ENCODE peak calls at places on chromosomes 16 and 17, in seven cellular contexts. One of them, this sample, is unnamed.
A peak's percentile ranks its signal among the peaks of the same experiment; 100 is the strongest.

GRCh38 chr16:24419709-24420108 is 119.7 kb upstream of the RBBP6 start:
- DNase-seq in trophoblast cell: no peak
- DNase-seq in neuronal stem cell: no peak
- DNase-seq in mesenchymal stem cell: no peak
- DNase-seq in IMR-90: no peak
- DNase-seq in mesendoderm: peak; percentile 76
- DNase-seq in H9: no peak
- DNase-seq in this sample: no peak

GRCh38 chr17:78704594-78704993 is 77.5 kb downstream of the CYTH1 start:
- DNase-seq in mesenchymal stem cell: no peak
- DNase-seq in neuronal stem cell: no peak
- DNase-seq in IMR-90: no peak
- DNase-seq in H9: no peak
- DNase-seq in trophoblast cell: peak; percentile 79
- DNase-seq in mesendoderm: no peak
- DNase-seq in this sample: no peak

GRCh38 chr17:58136669-58137279 is 11.4 kb upstream of the OR4D1 start:
- DNase-seq in mesendoderm: peak; percentile 29
- DNase-seq in H9: peak; percentile 60
- DNase-seq in IMR-90: no peak
- DNase-seq in trophoblast cell: no peak
- DNase-seq in neuronal stem cell: no peak
- DNase-seq in mesenchymal stem cell: no peak
- DNase-seq in this sample: no peak

GRCh38 chr16:49557070-49557446 is 183.5 kb downstream of the C16orf78 start:
- DNase-seq in mesenchymal stem cell: no peak
- DNase-seq in trophoblast cell: no peak
- DNase-seq in neuronal stem cell: peak; percentile 59
- DNase-seq in mesendoderm: peak; percentile 84
- DNase-seq in IMR-90: no peak
- DNase-seq in H9: peak; percentile 74
- DNase-seq in this sample: peak; percentile 43

GRCh38 chr16:86519649-86520316 is 9.5 kb downstream of the FOXF1 start:
- DNase-seq in mesendoderm: peak; percentile 60
- DNase-seq in mesenchymal stem cell: peak; percentile 89
- DNase-seq in IMR-90: peak; percentile 77
- DNase-seq in neuronal stem cell: peak; percentile 67
- DNase-seq in trophoblast cell: peak; percentile 25
- DNase-seq in H9: peak; percentile 73
- DNase-seq in this sample: no peak

GRCh38 chr16:83967091-83967490 is 953 bp upstream of the NECAB2 start:
- DNase-seq in H9: no peak
- DNase-seq in trophoblast cell: no peak
- DNase-seq in neuronal stem cell: no peak
- DNase-seq in IMR-90: no peak
- DNase-seq in mesenchymal stem cell: no peak
- DNase-seq in mesendoderm: no peak
- DNase-seq in this sample: no peak

GRCh38 chr16:61900482-61900881 is 135.8 kb downstream of the CDH8 start:
- DNase-seq in mesendoderm: no peak
- DNase-seq in neuronal stem cell: no peak
- DNase-seq in IMR-90: no peak
- DNase-seq in trophoblast cell: peak; percentile 38
- DNase-seq in H9: no peak
- DNase-seq in mesenchymal stem cell: peak; percentile 61
- DNase-seq in this sample: no peak

GRCh38 chr16:1258906-1259759 is 3.3 kb downstream of the TPSD1 start:
- DNase-seq in H9: no peak
- DNase-seq in mesenchymal stem cell: no peak
- DNase-seq in mesendoderm: no peak
- DNase-seq in IMR-90: no peak
- DNase-seq in trophoblast cell: no peak
- DNase-seq in neuronal stem cell: no peak
- DNase-seq in this sample: no peak

GRCh38 chr16:87499189-87499486 is 6.3 kb upstream of the ZCCHC14 start:
- DNase-seq in trophoblast cell: no peak
- DNase-seq in H9: no peak
- DNase-seq in mesendoderm: no peak
- DNase-seq in neuronal stem cell: no peak
- DNase-seq in IMR-90: peak; percentile 82
- DNase-seq in mesenchymal stem cell: peak; percentile 59
- DNase-seq in this sample: no peak

GRCh38 chr16:55058576-55058975 is 127.9 kb downstream of the IRX5 start:
- DNase-seq in mesendoderm: no peak
- DNase-seq in H9: no peak
- DNase-seq in neuronal stem cell: no peak
- DNase-seq in trophoblast cell: no peak
- DNase-seq in IMR-90: no peak
- DNase-seq in mesenchymal stem cell: no peak
- DNase-seq in this sample: no peak
- H4K8ac ChIP-seq in mesendoderm: no peak overlapping the region
- H4K8ac ChIP-seq in H9: no peak overlapping the region
- H4K8ac ChIP-seq in neuronal stem cell: no peak overlapping the region
- H4K8ac ChIP-seq in trophoblast cell: no peak overlapping the region
- H4K8ac ChIP-seq in IMR-90: no peak overlapping the region
- H4K8ac ChIP-seq in mesenchymal stem cell: no peak overlapping the region
- H4K8ac ChIP-seq in this sample: no peak overlapping the region

DNA sequence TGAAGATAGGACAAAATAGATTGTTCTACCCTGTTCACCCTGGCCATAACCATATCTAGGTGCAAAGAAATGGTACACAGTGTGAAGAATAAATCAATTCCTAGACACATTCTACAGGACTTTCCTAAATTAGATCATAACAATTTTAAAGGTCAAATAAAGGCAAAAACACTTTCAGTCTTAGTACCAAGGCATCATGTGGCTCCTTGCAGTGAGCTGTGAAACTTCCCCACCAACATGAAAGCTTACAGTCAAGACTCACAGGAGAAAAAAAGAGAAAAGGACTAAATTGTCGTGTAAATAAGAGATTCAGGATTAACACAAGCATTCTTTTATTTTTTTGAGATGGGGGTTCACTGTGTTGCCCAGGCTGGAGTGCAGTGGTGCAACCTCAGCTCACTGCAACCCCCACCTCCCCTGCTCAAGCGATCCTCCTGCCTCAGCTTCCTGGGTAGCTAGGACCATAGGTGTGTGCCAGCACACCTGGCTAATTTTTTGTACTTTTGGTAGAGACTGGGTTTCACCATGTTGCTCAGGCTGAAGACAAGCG is 14.2 kb downstream of the NSMCE1 start:
- DNase-seq in mesenchymal stem cell: peak; percentile 49
- DNase-seq in H9: no peak
- DNase-seq in neuronal stem cell: no peak
- DNase-seq in mesendoderm: no peak
- DNase-seq in IMR-90: no peak
- DNase-seq in trophoblast cell: no peak
- DNase-seq in this sample: no peak
- H4K8ac ChIP-seq in mesenchymal stem cell: peak overlapping the region; percentile 69
- H4K8ac ChIP-seq in H9: no peak overlapping the region
- H4K8ac ChIP-seq in neuronal stem cell: no peak overlapping the region
- H4K8ac ChIP-seq in mesendoderm: no peak overlapping the region
- H4K8ac ChIP-seq in IMR-90: peak overlapping the region; percentile 66
- H4K8ac ChIP-seq in trophoblast cell: no peak overlapping the region
- H4K8ac ChIP-seq in this sample: no peak overlapping the region

DNA sequence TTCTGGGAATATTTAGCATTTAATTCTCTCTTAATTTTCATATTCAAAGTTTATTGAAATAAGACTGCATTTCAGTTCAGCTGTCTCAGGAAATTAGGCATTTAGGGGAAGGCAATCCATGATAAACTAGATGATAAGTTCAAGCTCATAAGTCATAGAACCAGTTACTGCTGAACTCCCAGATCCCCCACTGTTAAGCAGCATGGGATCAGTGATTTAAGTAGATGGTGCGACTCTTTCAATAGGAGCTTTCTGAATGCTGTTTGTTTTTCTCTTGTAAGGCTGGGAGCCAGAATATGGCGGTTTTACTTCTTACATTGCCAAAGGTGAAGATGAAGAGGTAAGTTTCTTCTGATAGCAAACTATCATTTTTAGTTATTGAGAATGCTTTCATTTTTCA is 23.9 kb downstream of the OGFOD1 start:
- DNase-seq in neuronal stem cell: no peak
- DNase-seq in IMR-90: no peak
- DNase-seq in trophoblast cell: no peak
- DNase-seq in mesenchymal stem cell: no peak
- DNase-seq in mesendoderm: peak; percentile 81
- DNase-seq in H9: no peak
- DNase-seq in this sample: no peak
- H4K8ac ChIP-seq in neuronal stem cell: no peak overlapping the region
- H4K8ac ChIP-seq in IMR-90: no peak overlapping the region
- H4K8ac ChIP-seq in trophoblast cell: no peak overlapping the region
- H4K8ac ChIP-seq in mesenchymal stem cell: no peak overlapping the region
- H4K8ac ChIP-seq in mesendoderm: no peak overlapping the region
- H4K8ac ChIP-seq in H9: no peak overlapping the region
- H4K8ac ChIP-seq in this sample: no peak overlapping the region

DNA sequence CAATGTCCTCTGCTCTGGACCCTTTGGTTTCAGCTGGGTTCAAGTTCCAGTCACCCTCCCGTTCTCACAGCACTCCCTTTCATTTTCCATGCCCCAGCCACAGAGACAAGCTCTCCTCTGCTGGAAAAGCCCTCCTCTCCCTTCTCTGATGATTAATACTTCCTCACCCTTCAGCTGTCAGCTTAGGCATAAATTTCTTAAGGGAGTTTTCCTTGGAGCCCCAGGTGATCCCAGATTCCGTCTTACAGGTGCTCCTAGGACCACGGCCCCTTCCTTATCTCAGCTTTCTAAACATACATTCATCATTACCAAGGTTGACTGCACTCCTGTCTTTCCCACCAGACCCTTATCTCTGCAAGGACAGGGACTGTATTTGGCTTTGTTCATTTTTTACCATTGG is 10.4 kb downstream of the CHAD start:
- DNase-seq in mesendoderm: no peak
- DNase-seq in trophoblast cell: no peak
- DNase-seq in mesenchymal stem cell: no peak
- DNase-seq in neuronal stem cell: no peak
- DNase-seq in H9: no peak
- DNase-seq in IMR-90: no peak
- DNase-seq in this sample: no peak
- H4K8ac ChIP-seq in mesendoderm: no peak overlapping the region
- H4K8ac ChIP-seq in trophoblast cell: no peak overlapping the region
- H4K8ac ChIP-seq in mesenchymal stem cell: no peak overlapping the region
- H4K8ac ChIP-seq in neuronal stem cell: no peak overlapping the region
- H4K8ac ChIP-seq in H9: no peak overlapping the region
- H4K8ac ChIP-seq in IMR-90: no peak overlapping the region
- H4K8ac ChIP-seq in this sample: no peak overlapping the region

DNA sequence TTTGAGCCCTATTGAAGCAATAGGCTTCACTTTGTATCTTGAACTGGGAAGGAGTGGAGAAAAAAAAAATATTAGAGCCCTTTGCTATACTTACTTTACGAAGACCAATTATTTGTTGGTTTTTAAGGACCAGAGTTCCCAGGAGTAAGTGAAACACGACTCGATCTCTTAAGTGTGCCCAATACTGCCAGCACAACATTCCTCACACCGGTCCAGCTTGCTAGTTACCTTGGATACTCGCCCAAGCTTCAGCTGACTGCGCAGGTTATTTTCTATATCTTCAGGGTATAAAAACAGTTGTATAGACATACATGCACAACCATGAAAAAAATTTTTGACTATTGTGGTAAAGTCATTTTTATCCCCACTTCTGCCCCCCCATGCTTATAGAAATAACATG is 72.1 kb downstream of the RPTOR start:
- DNase-seq in mesenchymal stem cell: no peak
- DNase-seq in trophoblast cell: no peak
- DNase-seq in neuronal stem cell: no peak
- DNase-seq in H9: no peak
- DNase-seq in IMR-90: no peak
- DNase-seq in mesendoderm: no peak
- DNase-seq in this sample: no peak
- H4K8ac ChIP-seq in mesenchymal stem cell: no peak overlapping the region
- H4K8ac ChIP-seq in trophoblast cell: no peak overlapping the region
- H4K8ac ChIP-seq in neuronal stem cell: no peak overlapping the region
- H4K8ac ChIP-seq in H9: no peak overlapping the region
- H4K8ac ChIP-seq in IMR-90: no peak overlapping the region
- H4K8ac ChIP-seq in mesendoderm: no peak overlapping the region
- H4K8ac ChIP-seq in this sample: no peak overlapping the region

GRCh38 chr16:5451641-5452040 is 354.0 kb upstream of the EEF2KMT start:
- DNase-seq in H9: peak; percentile 66
- DNase-seq in mesendoderm: peak; percentile 22
- DNase-seq in IMR-90: no peak
- DNase-seq in mesenchymal stem cell: no peak
- DNase-seq in trophoblast cell: no peak
- DNase-seq in neuronal stem cell: no peak
- DNase-seq in this sample: no peak

GRCh38 chr16:5450435-5451104 is 353.0 kb upstream of the EEF2KMT start:
- DNase-seq in IMR-90: no peak
- DNase-seq in mesendoderm: peak; percentile 83
- DNase-seq in H9: peak; percentile 63
- DNase-seq in trophoblast cell: no peak
- DNase-seq in mesenchymal stem cell: no peak
- DNase-seq in neuronal stem cell: peak; percentile 48
- DNase-seq in this sample: peak; percentile 64

GRCh38 chr16:5448798-5449197 is 351.2 kb upstream of the EEF2KMT start:
- DNase-seq in mesenchymal stem cell: no peak
- DNase-seq in mesendoderm: no peak
- DNase-seq in trophoblast cell: no peak
- DNase-seq in IMR-90: no peak
- DNase-seq in H9: no peak
- DNase-seq in neuronal stem cell: no peak
- DNase-seq in this sample: no peak

GRCh38 chr16:5447734-5448133 is 350.1 kb upstream of the EEF2KMT start:
- DNase-seq in trophoblast cell: no peak
- DNase-seq in mesenchymal stem cell: no peak
- DNase-seq in H9: no peak
- DNase-seq in neuronal stem cell: no peak
- DNase-seq in mesendoderm: peak; percentile 20
- DNase-seq in IMR-90: no peak
- DNase-seq in this sample: no peak

GRCh38 chr16:5449901-5450300 is 352.3 kb upstream of the EEF2KMT start:
- DNase-seq in mesendoderm: no peak
- DNase-seq in trophoblast cell: no peak
- DNase-seq in neuronal stem cell: no peak
- DNase-seq in IMR-90: no peak
- DNase-seq in H9: no peak
- DNase-seq in mesenchymal stem cell: no peak
- DNase-seq in this sample: no peak
- H4K8ac ChIP-seq in mesendoderm: no peak overlapping the region
- H4K8ac ChIP-seq in trophoblast cell: no peak overlapping the region
- H4K8ac ChIP-seq in neuronal stem cell: no peak overlapping the region
- H4K8ac ChIP-seq in IMR-90: no peak overlapping the region
- H4K8ac ChIP-seq in H9: no peak overlapping the region
- H4K8ac ChIP-seq in mesenchymal stem cell: no peak overlapping the region
- H4K8ac ChIP-seq in this sample: no peak overlapping the region

DNA sequence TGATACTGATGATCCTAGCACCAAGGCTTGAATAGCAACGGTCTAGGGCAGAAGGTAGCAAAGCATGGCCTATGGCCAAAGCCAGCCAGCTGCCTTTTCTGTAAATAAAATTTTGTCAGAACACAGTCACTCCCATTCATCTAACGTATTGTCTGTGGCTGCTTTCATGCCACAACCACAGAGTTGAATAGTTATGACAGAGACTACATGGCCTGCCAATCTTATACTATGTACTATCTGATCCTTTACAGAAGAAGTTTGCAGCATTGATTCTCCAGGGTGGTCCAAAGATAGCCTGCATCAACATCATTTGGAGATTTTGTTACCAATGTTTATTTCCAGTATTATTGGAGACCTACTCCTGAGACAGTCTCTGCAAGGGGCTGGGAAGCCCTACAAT is 19.9 kb upstream of the MMD start:
- DNase-seq in mesendoderm: no peak
- DNase-seq in H9: no peak
- DNase-seq in neuronal stem cell: no peak
- DNase-seq in trophoblast cell: no peak
- DNase-seq in mesenchymal stem cell: no peak
- DNase-seq in IMR-90: no peak
- DNase-seq in this sample: no peak
- H4K8ac ChIP-seq in mesendoderm: no peak overlapping the region
- H4K8ac ChIP-seq in H9: no peak overlapping the region
- H4K8ac ChIP-seq in neuronal stem cell: no peak overlapping the region
- H4K8ac ChIP-seq in trophoblast cell: no peak overlapping the region
- H4K8ac ChIP-seq in mesenchymal stem cell: no peak overlapping the region
- H4K8ac ChIP-seq in IMR-90: no peak overlapping the region
- H4K8ac ChIP-seq in this sample: no peak overlapping the region

This sample was measured in H1.